ENCODE peak calls at places on chromosomes 11 and 22, in seven cellular contexts. One of them, this sample, is unnamed.
A peak's percentile ranks its signal among the peaks of the same experiment; 100 is the strongest.

GRCh38 chr22:38201718-38202436 is at the start of gene MAFF:
- DNase-seq in heart right ventricle: peak; percentile 95
- DNase-seq in stimulated activated CD4-positive, alpha-beta T cell treated with anti-CD3 and anti-CD28 coated beads, Interleukin-2, amount 100 ng/mL, for 48 hours: peak; percentile 86
- DNase-seq in choroid plexus epithelial cell: peak; percentile 98
- DNase-seq in kidney tubule cell: peak; percentile 98
- DNase-seq in head of caudate nucleus: peak; percentile 90
- DNase-seq in foreskin fibroblast: peak; percentile 97
- DNase-seq in this sample: peak; percentile 89

GRCh38 chr11:15106201-15106965 is 8.3 kb upstream of the INSC start:
- DNase-seq in heart right ventricle: no peak
- DNase-seq in kidney tubule cell: peak; percentile 77
- DNase-seq in head of caudate nucleus: no peak
- DNase-seq in stimulated activated CD4-positive, alpha-beta T cell treated with anti-CD3 and anti-CD28 coated beads, Interleukin-2, amount 100 ng/mL, for 48 hours: no peak
- DNase-seq in foreskin fibroblast: peak; percentile 84
- DNase-seq in choroid plexus epithelial cell: peak; percentile 85
- DNase-seq in this sample: no peak

GRCh38 chr11:36167729-36168128 is 121.5 kb downstream of the COMMD9 start:
- DNase-seq in choroid plexus epithelial cell: no peak
- DNase-seq in foreskin fibroblast: no peak
- DNase-seq in kidney tubule cell: no peak
- DNase-seq in stimulated activated CD4-positive, alpha-beta T cell treated with anti-CD3 and anti-CD28 coated beads, Interleukin-2, amount 100 ng/mL, for 48 hours: no peak
- DNase-seq in head of caudate nucleus: no peak
- DNase-seq in heart right ventricle: no peak
- DNase-seq in this sample: no peak

GRCh38 chr22:22171357-22172218 is 73.0 kb upstream of the VPREB1 start:
- DNase-seq in stimulated activated CD4-positive, alpha-beta T cell treated with anti-CD3 and anti-CD28 coated beads, Interleukin-2, amount 100 ng/mL, for 48 hours: no peak
- DNase-seq in kidney tubule cell: peak; percentile 52
- DNase-seq in heart right ventricle: no peak
- DNase-seq in choroid plexus epithelial cell: peak; percentile 18
- DNase-seq in foreskin fibroblast: peak; percentile 3
- DNase-seq in head of caudate nucleus: no peak
- DNase-seq in this sample: no peak

GRCh38 chr11:19817870-19818269 is 105.2 kb downstream of the NAV2 start:
- DNase-seq in head of caudate nucleus: no peak
- DNase-seq in foreskin fibroblast: no peak
- DNase-seq in heart right ventricle: no peak
- DNase-seq in kidney tubule cell: no peak
- DNase-seq in choroid plexus epithelial cell: no peak
- DNase-seq in stimulated activated CD4-positive, alpha-beta T cell treated with anti-CD3 and anti-CD28 coated beads, Interleukin-2, amount 100 ng/mL, for 48 hours: no peak
- DNase-seq in this sample: no peak

GRCh38 chr11:74641289-74641688 is 48.9 kb downstream of the POLD3 start:
- DNase-seq in stimulated activated CD4-positive, alpha-beta T cell treated with anti-CD3 and anti-CD28 coated beads, Interleukin-2, amount 100 ng/mL, for 48 hours: no peak
- DNase-seq in heart right ventricle: no peak
- DNase-seq in foreskin fibroblast: no peak
- DNase-seq in head of caudate nucleus: peak; percentile 12
- DNase-seq in kidney tubule cell: no peak
- DNase-seq in choroid plexus epithelial cell: no peak
- DNase-seq in this sample: peak; percentile 6

GRCh38 chr11:3163241-3163981 is 1.7 kb downstream of the OSBPL5 start:
- DNase-seq in head of caudate nucleus: no peak
- DNase-seq in heart right ventricle: peak; percentile 12
- DNase-seq in foreskin fibroblast: no peak
- DNase-seq in stimulated activated CD4-positive, alpha-beta T cell treated with anti-CD3 and anti-CD28 coated beads, Interleukin-2, amount 100 ng/mL, for 48 hours: no peak
- DNase-seq in choroid plexus epithelial cell: no peak
- DNase-seq in kidney tubule cell: no peak
- DNase-seq in this sample: peak; percentile 31

GRCh38 chr11:1876361-1877063 is 15.2 kb downstream of the PRR33 start:
- DNase-seq in choroid plexus epithelial cell: peak; percentile 57
- DNase-seq in kidney tubule cell: no peak
- DNase-seq in heart right ventricle: peak; percentile 79
- DNase-seq in foreskin fibroblast: no peak
- DNase-seq in head of caudate nucleus: no peak
- DNase-seq in stimulated activated CD4-positive, alpha-beta T cell treated with anti-CD3 and anti-CD28 coated beads, Interleukin-2, amount 100 ng/mL, for 48 hours: no peak
- DNase-seq in this sample: no peak

GRCh38 chr22:30385913-30386312 is 1.3 kb downstream of the RNF215 start:
- DNase-seq in head of caudate nucleus: no peak
- DNase-seq in heart right ventricle: no peak
- DNase-seq in choroid plexus epithelial cell: no peak
- DNase-seq in foreskin fibroblast: no peak
- DNase-seq in stimulated activated CD4-positive, alpha-beta T cell treated with anti-CD3 and anti-CD28 coated beads, Interleukin-2, amount 100 ng/mL, for 48 hours: no peak
- DNase-seq in kidney tubule cell: no peak
- DNase-seq in this sample: no peak

GRCh38 chr22:19871845-19872778 is 17.4 kb upstream of the GNB1L start:
- DNase-seq in choroid plexus epithelial cell: no peak
- DNase-seq in head of caudate nucleus: peak; percentile 3
- DNase-seq in foreskin fibroblast: no peak
- DNase-seq in heart right ventricle: no peak
- DNase-seq in stimulated activated CD4-positive, alpha-beta T cell treated with anti-CD3 and anti-CD28 coated beads, Interleukin-2, amount 100 ng/mL, for 48 hours: no peak
- DNase-seq in kidney tubule cell: no peak
- DNase-seq in this sample: no peak

GRCh38 chr11:29343465-29344333 is 673.1 kb downstream of the KCNA4 start:
- DNase-seq in foreskin fibroblast: no peak
- DNase-seq in head of caudate nucleus: peak; percentile 65
- DNase-seq in kidney tubule cell: peak; percentile 62
- DNase-seq in choroid plexus epithelial cell: peak; percentile 73
- DNase-seq in heart right ventricle: peak; percentile 49
- DNase-seq in stimulated activated CD4-positive, alpha-beta T cell treated with anti-CD3 and anti-CD28 coated beads, Interleukin-2, amount 100 ng/mL, for 48 hours: peak; percentile 23
- DNase-seq in this sample: peak; percentile 47

GRCh38 chr11:118169300-118170140 is 6.9 kb downstream of the SCN2B start:
- DNase-seq in foreskin fibroblast: no peak
- DNase-seq in heart right ventricle: peak; percentile 43
- DNase-seq in stimulated activated CD4-positive, alpha-beta T cell treated with anti-CD3 and anti-CD28 coated beads, Interleukin-2, amount 100 ng/mL, for 48 hours: no peak
- DNase-seq in head of caudate nucleus: no peak
- DNase-seq in kidney tubule cell: no peak
- DNase-seq in choroid plexus epithelial cell: no peak
- DNase-seq in this sample: no peak

GRCh38 chr22:48868554-48868953 is 959.1 kb downstream of the BRD1 start:
- DNase-seq in stimulated activated CD4-positive, alpha-beta T cell treated with anti-CD3 and anti-CD28 coated beads, Interleukin-2, amount 100 ng/mL, for 48 hours: no peak
- DNase-seq in heart right ventricle: no peak
- DNase-seq in head of caudate nucleus: no peak
- DNase-seq in choroid plexus epithelial cell: no peak
- DNase-seq in foreskin fibroblast: no peak
- DNase-seq in kidney tubule cell: no peak
- DNase-seq in this sample: no peak

GRCh38 chr11:11409224-11409623 is 56.2 kb upstream of the CSNK2A3 start:
- DNase-seq in head of caudate nucleus: no peak
- DNase-seq in heart right ventricle: no peak
- DNase-seq in kidney tubule cell: no peak
- DNase-seq in stimulated activated CD4-positive, alpha-beta T cell treated with anti-CD3 and anti-CD28 coated beads, Interleukin-2, amount 100 ng/mL, for 48 hours: no peak
- DNase-seq in foreskin fibroblast: no peak
- DNase-seq in choroid plexus epithelial cell: no peak
- DNase-seq in this sample: no peak

GRCh38 chr11:47992959-47993820 is 12.8 kb downstream of the PTPRJ start:
- DNase-seq in foreskin fibroblast: peak; percentile 83
- DNase-seq in head of caudate nucleus: no peak
- DNase-seq in heart right ventricle: no peak
- DNase-seq in stimulated activated CD4-positive, alpha-beta T cell treated with anti-CD3 and anti-CD28 coated beads, Interleukin-2, amount 100 ng/mL, for 48 hours: no peak
- DNase-seq in kidney tubule cell: peak; percentile 97
- DNase-seq in choroid plexus epithelial cell: peak; percentile 83
- DNase-seq in this sample: no peak

GRCh38 chr22:44325718-44326548 is 13.2 kb upstream of the SHISAL1 start:
- DNase-seq in choroid plexus epithelial cell: peak; percentile 68
- DNase-seq in stimulated activated CD4-positive, alpha-beta T cell treated with anti-CD3 and anti-CD28 coated beads, Interleukin-2, amount 100 ng/mL, for 48 hours: no peak
- DNase-seq in head of caudate nucleus: no peak
- DNase-seq in heart right ventricle: no peak
- DNase-seq in foreskin fibroblast: peak; percentile 33
- DNase-seq in kidney tubule cell: peak; percentile 31
- DNase-seq in this sample: no peak

GRCh38 chr11:60348116-60348515 is 21.1 kb downstream of the MS4A6E start:
- DNase-seq in head of caudate nucleus: no peak
- DNase-seq in heart right ventricle: no peak
- DNase-seq in choroid plexus epithelial cell: no peak
- DNase-seq in foreskin fibroblast: no peak
- DNase-seq in stimulated activated CD4-positive, alpha-beta T cell treated with anti-CD3 and anti-CD28 coated beads, Interleukin-2, amount 100 ng/mL, for 48 hours: no peak
- DNase-seq in kidney tubule cell: no peak
- DNase-seq in this sample: no peak

GRCh38 chr22:24141586-24141985 is 39.7 kb upstream of the SUSD2 start:
- DNase-seq in foreskin fibroblast: peak; percentile 66
- DNase-seq in kidney tubule cell: peak; percentile 61
- DNase-seq in choroid plexus epithelial cell: peak; percentile 30
- DNase-seq in heart right ventricle: no peak
- DNase-seq in head of caudate nucleus: no peak
- DNase-seq in stimulated activated CD4-positive, alpha-beta T cell treated with anti-CD3 and anti-CD28 coated beads, Interleukin-2, amount 100 ng/mL, for 48 hours: no peak
- DNase-seq in this sample: no peak

GRCh38 chr22:31230871-31231621 is 18.9 kb downstream of the LIMK2 start:
- DNase-seq in kidney tubule cell: peak; percentile 37
- DNase-seq in head of caudate nucleus: peak; percentile 53
- DNase-seq in heart right ventricle: no peak
- DNase-seq in choroid plexus epithelial cell: peak; percentile 88
- DNase-seq in stimulated activated CD4-positive, alpha-beta T cell treated with anti-CD3 and anti-CD28 coated beads, Interleukin-2, amount 100 ng/mL, for 48 hours: no peak
- DNase-seq in foreskin fibroblast: peak; percentile 47
- DNase-seq in this sample: peak; percentile 55

GRCh38 chr22:49659281-49659923 is 168.3 kb downstream of the BRD1 start:
- DNase-seq in kidney tubule cell: no peak
- DNase-seq in foreskin fibroblast: no peak
- DNase-seq in head of caudate nucleus: no peak
- DNase-seq in heart right ventricle: no peak
- DNase-seq in choroid plexus epithelial cell: no peak
- DNase-seq in stimulated activated CD4-positive, alpha-beta T cell treated with anti-CD3 and anti-CD28 coated beads, Interleukin-2, amount 100 ng/mL, for 48 hours: no peak
- DNase-seq in this sample: no peak